ENCODE peak calls at places on chromosomes 3 and 15, in seven cellular contexts. E is AG10803; I is activated CD8-positive, alpha-beta T cell treated with anti-CD3 and anti-CD28 coated beads for 36 hours; Y is B cell; C is epithelial cell of proximal tubule; Z is GM13977; U is heart right ventricle. O is an unnamed sample.

GRCh38 chr15:46174122-46174521 is 539.3 kb downstream of the SQOR start:
- DNase-seq in I (no peak), Y (no peak), Z (no peak), U (no peak), C (no peak), E (no peak), O (no peak)

GRCh38 chr3:152511904-152512303 is 243.2 kb downstream of the MBNL1 start:
- DNase-seq in E (no peak), Z (no peak), C (no peak), U (no peak), I (no peak), Y (no peak), O (no peak)

GRCh38 chr3:63349583-63350177 is 71.6 kb downstream of the SYNPR start:
- DNase-seq in Z (peak), C (no peak), E (peak), Y (peak), U (peak), I (peak), O (peak)

GRCh38 chr3:126083138-126083445 is 832 bp downstream of the SLC41A3 start:
- DNase-seq in Y (peak), E (no peak), U (no peak), C (no peak), I (no peak), Z (no peak), O (peak)

GRCh38 chr15:32730677-32731654 is 13.2 kb downstream of the GREM1 start:
- DNase-seq in Y (peak), I (peak), C (peak), E (no peak), Z (no peak), U (no peak), O (no peak)

GRCh38 chr3:108202834-108203233 is 19.4 kb downstream of the IFT57 start:
- DNase-seq in I (no peak), U (no peak), Y (no peak), C (no peak), Z (no peak), E (peak), O (no peak)

GRCh38 chr15:29141908-29142747 is 127.5 kb downstream of the NSMCE3 start:
- DNase-seq in U (no peak), E (no peak), Y (no peak), Z (no peak), C (no peak), I (no peak), O (no peak)

GRCh38 chr3:188403404-188403803 is 249.4 kb downstream of the LPP start:
- DNase-seq in Z (no peak), C (no peak), E (no peak), Y (no peak), I (no peak), U (no peak), O (no peak)

GRCh38 chr3:102718651-102719050 is 283.8 kb downstream of the ZPLD1 start:
- DNase-seq in Z (no peak), E (no peak), I (no peak), Y (no peak), C (no peak), U (no peak), O (no peak)

GRCh38 chr3:41137686-41138111 is 61.6 kb upstream of the CTNNB1 start:
- DNase-seq in I (no peak), U (no peak), Y (no peak), Z (no peak), E (no peak), C (no peak), O (no peak)

GRCh38 chr3:52143616-52144015 is 10.6 kb downstream of the POC1A start:
- DNase-seq in E (no peak), I (no peak), Y (no peak), C (no peak), U (no peak), Z (no peak), O (no peak)

GRCh38 chr3:160577551-160578195 is 12.3 kb upstream of the KPNA4 start:
- DNase-seq in U (no peak), Y (no peak), Z (no peak), I (no peak), C (peak), E (no peak), O (no peak)

GRCh38 chr3:43262194-43262593 is 24.1 kb upstream of the SNRK start:
- DNase-seq in Y (no peak), E (no peak), U (no peak), C (no peak), Z (no peak), I (no peak), O (no peak)

GRCh38 chr3:134833453-134834163 is 38.5 kb downstream of the EPHB1 start:
- DNase-seq in C (no peak), Z (no peak), Y (no peak), I (no peak), U (no peak), E (no peak), O (no peak)

GRCh38 chr15:100688549-100689120 is 86.2 kb downstream of the ASB7 start:
- DNase-seq in Y (no peak), U (no peak), E (no peak), C (no peak), Z (no peak), I (no peak), O (no peak)

GRCh38 chr3:31364188-31364587 is 168.5 kb upstream of the STT3B start:
- DNase-seq in Y (no peak), C (no peak), U (no peak), Z (no peak), I (no peak), E (no peak), O (no peak)

GRCh38 chr15:43896543-43896942 is 69.7 kb downstream of the WDR76 start:
- DNase-seq in Y (no peak), C (no peak), U (no peak), E (no peak), I (no peak), Z (no peak), O (no peak)

GRCh38 chr15:39801641-39802309 is 19.1 kb upstream of the FSIP1 start:
- DNase-seq in Z (peak), E (no peak), Y (peak), C (no peak), U (no peak), I (peak), O (peak)

GRCh38 chr3:66816110-66816761 is 181.9 kb upstream of the KBTBD8 start:
- DNase-seq in E (peak), C (no peak), U (no peak), I (no peak), Z (peak), Y (peak), O (peak)

GRCh38 chr3:99094611-99095010 is 193.1 kb upstream of the DCBLD2 start:
- DNase-seq in E (no peak), Z (no peak), U (no peak), I (no peak), C (no peak), Y (no peak), O (no peak)

GRCh38 chr3:104425416-104425815 is 941.3 kb upstream of the ALCAM start:
- DNase-seq in Z (no peak), I (no peak), Y (peak), U (no peak), E (no peak), C (no peak), O (no peak)

GRCh38 chr3:38250198-38250597 is 15.4 kb upstream of the SLC22A13 start:
- DNase-seq in E (no peak), C (no peak), U (no peak), Z (no peak), Y (no peak), I (no peak), O (no peak)

GRCh38 chr3:30597131-30597768 is 9.2 kb upstream of the TGFBR2 start:
- DNase-seq in Z (no peak), Y (no peak), C (peak), E (peak), U (no peak), I (no peak), O (no peak)

GRCh38 chr3:96491868-96492267 is 322.5 kb upstream of the EPHA6 start:
- DNase-seq in U (no peak), C (no peak), Z (no peak), Y (no peak), I (no peak), E (no peak), O (no peak)

GRCh38 chr3:71972031-71972430 is 187.1 kb upstream of the PROK2 start:
- DNase-seq in E (peak), Z (no peak), U (no peak), I (no peak), Y (no peak), C (peak), O (no peak)

DNA sequence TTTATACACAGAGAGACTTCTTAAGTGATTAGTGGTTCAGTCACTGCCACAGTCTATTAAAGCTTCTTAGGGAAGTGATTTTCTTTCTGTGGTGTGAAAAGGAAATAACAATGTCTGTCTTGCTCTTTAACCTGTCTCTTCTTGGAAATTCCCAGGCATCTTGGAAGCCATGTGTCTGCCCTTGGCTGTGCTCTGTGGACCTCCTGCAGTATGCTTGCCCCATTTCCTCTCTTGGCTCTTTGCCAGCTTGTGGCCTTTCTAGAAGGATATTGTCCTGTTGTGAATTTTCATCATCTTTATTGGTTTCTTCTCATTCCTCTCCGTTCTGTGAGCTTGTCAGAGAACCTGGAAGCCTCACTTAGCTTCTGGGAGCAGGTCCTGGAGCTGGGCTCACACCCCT is 338.4 kb upstream of the C2CD4B start:
- DNase-seq in E (peak), Z (no peak), Y (no peak), U (peak), C (peak), I (no peak), O (no peak)
- TF ChIP-seq CTCF in E (no peak), Z (no peak), Y (no peak), U (no peak), C (no peak), I (no peak), O (no peak)

DNA sequence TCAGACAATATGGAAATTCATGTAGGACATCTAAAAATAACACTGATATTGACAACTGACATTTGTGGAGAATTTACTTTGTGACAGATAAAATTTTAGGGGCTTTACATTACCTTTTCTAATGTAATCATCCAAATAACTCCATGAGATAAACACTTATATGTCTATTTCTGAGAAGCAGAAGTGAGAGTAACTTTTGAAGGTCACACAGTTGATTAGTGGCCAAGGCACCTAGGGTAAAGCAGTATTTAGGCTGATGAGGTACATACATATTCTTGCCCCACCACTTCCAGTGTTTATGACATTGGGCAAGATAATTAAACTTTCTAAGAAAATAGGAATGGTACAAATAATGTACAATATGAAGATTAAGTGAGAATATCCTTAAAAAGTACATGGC is 248.4 kb downstream of the CPNE4 start:
- DNase-seq in U (no peak), Z (no peak), Y (no peak), I (no peak), E (no peak), C (no peak), O (no peak)
- TF ChIP-seq CTCF in U (no peak), Z (no peak), Y (no peak), I (no peak), E (no peak), C (no peak), O (no peak)

GRCh38 chr3:16514021-16514700 is 662 bp upstream of the RFTN1 start:
- DNase-seq in Y (no peak), C (no peak), E (no peak), U (no peak), I (peak), Z (no peak), O (no peak)

GRCh38 chr3:16513141-16514020 is at the start of gene RFTN1:
- DNase-seq in Z (peak), Y (peak), U (peak), C (no peak), E (peak), I (peak), O (peak)

GRCh38 chr3:16515885-16516420 is 2.5 kb upstream of the RFTN1 start:
- DNase-seq in C (no peak), I (peak), Y (peak), E (no peak), U (no peak), Z (peak), O (peak)

GRCh38 chr3:16514799-16515353 is 1.4 kb upstream of the RFTN1 start:
- DNase-seq in Z (no peak), C (no peak), I (no peak), U (no peak), E (no peak), Y (no peak), O (no peak)

GRCh38 chr3:16516695-16517481 is 3.4 kb upstream of the RFTN1 start:
- DNase-seq in Z (peak), U (peak), E (peak), I (peak), Y (no peak), C (no peak), O (no peak)
- TF ChIP-seq CTCF in Z (no peak), U (peak), E (peak), I (no peak), Y (no peak), C (peak), O (no peak)

GRCh38 chr3:164007764-164008163 is 1070.5 kb downstream of the SI start:
- DNase-seq in C (no peak), Y (no peak), Z (no peak), I (no peak), U (no peak), E (no peak), O (no peak)

DNA sequence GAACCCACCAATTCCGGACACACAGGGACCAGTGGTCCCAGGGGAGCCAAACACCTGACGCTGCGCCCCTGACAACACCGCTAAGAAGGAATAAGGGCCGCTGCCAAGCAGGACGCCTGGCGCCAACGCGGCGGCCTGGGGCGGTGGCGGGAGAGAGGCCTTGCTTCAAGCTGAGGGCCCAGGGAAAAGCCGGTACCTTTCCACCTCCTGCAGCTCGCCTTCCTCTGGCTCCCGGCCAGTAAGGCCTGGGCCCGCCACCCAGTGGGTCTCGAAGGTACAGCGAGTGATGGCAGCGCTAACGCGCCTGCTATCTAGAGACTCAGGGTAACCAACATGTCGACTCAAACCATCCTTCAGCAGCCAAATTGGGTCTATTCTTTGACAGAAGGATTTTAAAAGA is 1074.1 kb downstream of the SI start:
- DNase-seq in Y (no peak), U (no peak), Z (no peak), C (no peak), E (no peak), I (no peak), O (no peak)
- TF ChIP-seq CTCF in Y (no peak), U (no peak), Z (no peak), C (no peak), E (no peak), I (no peak), O (no peak)

DNA sequence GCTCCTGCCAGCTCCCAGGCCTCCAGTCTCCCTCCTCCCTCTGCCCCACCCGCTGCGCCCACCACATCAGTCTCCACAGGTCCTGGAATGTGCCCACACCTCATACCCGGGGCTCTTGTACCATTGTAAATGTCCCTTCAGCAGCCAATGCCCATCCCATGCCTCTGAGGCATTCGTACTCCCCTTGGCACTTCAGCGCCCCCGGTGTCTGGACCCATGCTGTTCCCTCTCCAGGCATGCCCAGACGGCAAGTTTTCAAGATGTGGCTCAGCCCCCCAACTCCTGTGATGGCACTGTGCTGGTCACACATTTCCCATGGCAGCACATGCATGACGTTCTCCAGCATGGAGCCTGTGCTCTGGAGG is 13.3 kb downstream of the PLXND1 start:
- DNase-seq in U (no peak), E (no peak), C (no peak), I (peak), Z (no peak), Y (no peak), O (no peak)
- TF ChIP-seq CTCF in U (no peak), E (peak), C (no peak), I (no peak), Z (no peak), Y (no peak), O (no peak)

O was measured in GM13976.